ENCODE peak calls at places on chromosome 20, in eight cellular contexts. C is lower leg skin, B is ovary, D is cardiac muscle cell, H is tibial artery, E is left ventricle myocardium inferior, Z is HFF-Myc, R is body of pancreas. Q is an unnamed sample.
A peak's percentile ranks its signal among the peaks of the same experiment; 100 is the strongest.

GRCh38 chr20:36712775-36713174 is 33.1 kb downstream of the NDRG3 start:
- DNase-seq in C (no peak), B (no peak), D (no peak), H (no peak), E (no peak), Z (no peak), R (no peak), Q (no peak)

GRCh38 chr20:50003253-50003656 is 20.5 kb downstream of the SNAI1 start:
- DNase-seq in C (no peak), B (no peak), D (no peak), H (no peak), E (no peak), Z (no peak), R (no peak), Q (peak; percentile 96)

GRCh38 chr20:17972121-17972520 is 3.3 kb downstream of the MGME1 start:
- DNase-seq in C (no peak), B (no peak), D (no peak), H (no peak), E (no peak), Z (no peak), R (no peak), Q (peak; percentile 60)

GRCh38 chr20:2052741-2053140 is 48.9 kb upstream of the STK35 start:
- DNase-seq in C (no peak), B (no peak), D (no peak), H (no peak), E (no peak), Z (no peak), R (no peak), Q (no peak)

GRCh38 chr20:436476-436875 is 25.9 kb downstream of the TBC1D20 start:
- DNase-seq in C (no peak), B (no peak), D (no peak), H (no peak), E (no peak), Z (no peak), R (no peak), Q (no peak)

GRCh38 chr20:57867181-57867803 is 157.5 kb upstream of the PMEPA1 start:
- DNase-seq in C (no peak), B (no peak), D (no peak), H (no peak), E (no peak), Z (no peak), R (no peak), Q (no peak)

GRCh38 chr20:57396212-57396611 is 5.0 kb downstream of the RBM38 start:
- DNase-seq in C (no peak), B (peak; percentile 44), D (no peak), H (no peak), E (peak; percentile 13), Z (no peak), R (no peak), Q (no peak)

GRCh38 chr20:48433178-48433577 is 394.6 kb downstream of the PREX1 start:
- DNase-seq in C (no peak), B (no peak), D (no peak), H (no peak), E (no peak), Z (no peak), R (no peak), Q (no peak)

GRCh38 chr20:51876511-51876910 is 74.2 kb upstream of the SALL4 start:
- DNase-seq in C (no peak), B (no peak), D (no peak), H (no peak), E (no peak), Z (no peak), R (no peak), Q (no peak)

DNA sequence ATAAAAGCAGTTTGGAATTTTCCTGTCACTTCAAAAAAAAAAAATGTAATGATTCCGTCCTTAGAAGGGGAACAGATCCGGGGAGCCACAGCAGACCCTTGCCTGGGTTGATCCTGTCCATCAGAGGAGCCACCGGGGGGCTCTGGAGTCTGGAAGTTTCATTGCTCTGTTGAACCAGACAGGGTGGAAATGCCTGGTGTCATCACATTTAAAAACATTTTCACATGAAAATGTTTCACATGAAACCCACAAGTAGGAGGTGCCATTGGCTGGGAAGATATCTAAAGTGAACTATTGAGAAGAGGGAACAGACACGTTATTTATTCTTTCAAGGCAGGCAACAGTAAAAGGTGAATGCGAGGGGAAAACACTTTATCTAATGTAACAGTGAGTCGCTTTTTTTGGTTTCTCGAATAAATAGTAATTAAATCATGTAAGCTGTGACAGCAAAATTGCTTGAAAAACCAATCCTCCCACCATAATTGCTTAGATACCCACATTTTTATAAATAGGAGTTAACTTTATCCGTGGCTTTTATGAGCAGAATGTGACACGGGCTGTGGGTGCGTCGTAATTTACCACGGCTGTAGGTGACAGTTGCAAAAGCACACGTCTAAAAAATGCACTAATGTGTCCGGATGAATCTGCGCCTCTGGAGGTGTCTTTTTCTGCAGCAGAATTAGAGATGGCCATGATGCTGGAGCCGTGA is 323.4 kb downstream of the TAF4 start:
- DNase-seq in C (no peak), B (no peak), D (no peak), H (no peak), E (no peak), Z (no peak), R (no peak), Q (peak; percentile 21)
- TF ChIP-seq CTCF in C (no peak), B (no peak), D (no peak), H (no peak), E (no peak), Z (no peak), R (no peak), Q (peak; percentile 16)

DNA sequence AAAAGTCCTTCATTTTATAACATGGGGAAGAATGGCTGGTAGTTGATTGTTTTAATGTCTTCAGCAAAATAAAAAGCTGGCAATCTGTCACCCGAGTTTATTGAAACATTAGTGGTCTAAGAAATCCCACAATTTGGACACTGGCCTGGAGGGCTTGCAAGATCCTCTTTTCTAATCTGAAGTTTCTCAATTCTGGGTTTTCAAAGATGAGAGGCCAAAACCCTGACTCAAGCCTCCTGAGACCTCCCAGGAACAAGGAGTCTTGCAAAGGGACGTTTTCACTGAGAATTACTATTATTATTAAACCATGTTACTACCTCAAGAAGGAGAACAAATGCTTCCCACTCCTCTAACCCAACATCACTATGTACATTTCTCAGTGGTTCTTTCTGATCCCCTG is 19.5 kb downstream of the MAP1LC3A start:
- DNase-seq in C (no peak), B (no peak), D (no peak), H (peak; percentile 42), E (no peak), Z (no peak), R (no peak), Q (no peak)
- TF ChIP-seq CTCF in C (no peak), B (no peak), D (no peak), H (no peak), E (no peak), Z (no peak), R (no peak), Q (no peak)

GRCh38 chr20:4192378-4193048 is 177.2 kb upstream of the RNF24 start:
- DNase-seq in C (no peak), B (no peak), D (no peak), H (no peak), E (no peak), Z (no peak), R (no peak), Q (peak; percentile 83)

GRCh38 chr20:4193053-4193452 is 177.7 kb upstream of the RNF24 start:
- DNase-seq in C (no peak), B (no peak), D (no peak), H (no peak), E (no peak), Z (no peak), R (no peak), Q (no peak)

GRCh38 chr20:4190792-4191519 is 175.6 kb upstream of the RNF24 start:
- DNase-seq in C (no peak), B (no peak), D (no peak), H (no peak), E (no peak), Z (no peak), R (no peak), Q (no peak)

DNA sequence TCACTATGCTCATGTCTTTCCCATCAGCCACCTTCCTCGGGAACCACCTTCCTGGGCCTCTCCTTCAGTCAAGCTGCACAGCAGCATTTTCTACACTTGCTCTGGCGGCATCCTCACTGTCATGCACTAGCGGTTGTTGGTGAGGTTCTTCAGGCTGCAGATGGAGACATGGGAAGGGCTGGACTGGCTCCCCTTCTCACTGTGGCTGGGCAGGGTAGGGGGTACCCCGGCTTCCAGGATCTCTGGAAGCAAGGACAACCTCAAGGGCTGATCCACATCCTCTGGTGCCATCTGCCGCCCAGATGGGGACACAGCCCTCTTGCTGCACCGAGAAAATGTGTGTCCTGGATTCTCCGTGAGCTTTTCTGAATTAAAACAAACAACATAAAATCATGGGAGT is 180.1 kb upstream of the RNF24 start:
- DNase-seq in C (no peak), B (no peak), D (peak; percentile 52), H (no peak), E (no peak), Z (no peak), R (no peak), Q (peak; percentile 53)
- TF ChIP-seq CTCF in C (no peak), B (no peak), D (peak; percentile 50), H (no peak), E (peak; percentile 61), Z (peak; percentile 60), R (peak; percentile 19), Q (peak; percentile 70)

GRCh38 chr20:3406481-3407425 is 716 bp downstream of the DNAAF9 start:
- DNase-seq in C (peak; percentile 43), B (peak; percentile 40), D (peak; percentile 34), H (peak; percentile 45), E (no peak), Z (no peak), R (peak; percentile 37), Q (peak; percentile 39)

GRCh38 chr20:3405696-3406358 is 1.6 kb downstream of the DNAAF9 start:
- DNase-seq in C (no peak), B (no peak), D (no peak), H (no peak), E (no peak), Z (no peak), R (no peak), Q (peak; percentile 16)

GRCh38 chr20:3408251-3408637 is 775 bp upstream of the DNAAF9 start:
- DNase-seq in C (no peak), B (no peak), D (no peak), H (no peak), E (no peak), Z (no peak), R (no peak), Q (no peak)

GRCh38 chr20:3409417-3409816 is 1.9 kb upstream of the DNAAF9 start:
- DNase-seq in C (no peak), B (no peak), D (no peak), H (no peak), E (no peak), Z (no peak), R (no peak), Q (no peak)

DNA sequence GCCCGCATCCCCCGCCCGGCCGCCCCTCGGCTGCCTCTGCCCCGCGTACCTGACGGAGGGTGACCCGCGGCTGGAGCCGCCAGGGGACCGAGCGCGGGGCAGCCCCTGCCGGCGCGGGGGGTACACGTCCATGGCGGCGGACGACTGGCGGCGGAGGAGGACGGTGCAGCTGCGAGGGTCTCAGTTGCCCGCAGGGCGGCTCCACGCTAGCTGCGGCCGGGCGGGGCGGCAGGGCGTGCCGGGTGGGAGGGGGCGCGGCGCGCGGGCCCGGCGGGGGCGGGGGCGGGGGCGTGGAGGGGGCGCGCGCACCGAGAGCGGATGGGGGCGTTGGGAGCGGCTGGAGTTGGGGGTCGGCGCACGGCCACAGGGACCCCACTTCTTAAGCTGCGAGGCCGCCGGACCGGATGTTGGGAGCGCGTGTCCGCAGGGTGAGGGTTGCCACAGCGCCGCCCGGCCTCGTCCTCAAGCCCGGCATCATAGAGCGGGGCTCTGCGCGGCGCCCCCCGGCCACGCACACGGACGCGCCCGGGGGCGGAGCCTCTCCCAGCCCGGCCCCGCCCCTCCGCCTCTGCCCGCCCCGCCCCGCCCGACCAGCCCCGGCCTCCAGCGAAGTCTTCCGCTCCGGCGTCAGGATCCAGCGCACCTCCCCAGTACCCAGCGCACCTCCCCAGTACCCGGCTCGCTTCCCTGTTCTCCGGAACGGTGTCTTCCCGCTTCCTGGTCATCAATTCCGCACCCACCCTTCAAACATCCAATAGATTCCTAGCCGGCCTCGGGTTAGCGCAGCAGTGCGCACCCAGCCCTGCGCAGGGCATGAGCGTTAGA is at the start of gene DNAAF9:
- DNase-seq in C (peak; percentile 70), B (peak; percentile 81), D (peak; percentile 88), H (peak; percentile 68), E (peak; percentile 81), Z (peak; percentile 41), R (peak; percentile 79), Q (peak; percentile 79)
- TF ChIP-seq CTCF in C (no peak), B (peak; percentile 68), D (peak; percentile 18), H (peak; percentile 63), E (peak; percentile 63), Z (no peak), R (peak; percentile 66), Q (no peak)